ENCODE peak calls at places on chromosomes 5 and 9, in four cellular contexts. X is right lobe of liver, R is IMR-90, W is neural progenitor cell. F is an unnamed sample. For H3K4me1 and H3K27me3, the result is how much of the 10 kb centered on the place peaks cover.

GRCh38 chr9:15724006-15724405 is 171.2 kb downstream of the CCDC171 start:
- DNase-seq in X (no peak), R (peak), W (no peak), F (no peak)

GRCh38 chr5:7756453-7756852 is 94.5 kb downstream of the CFAP90 start:
- DNase-seq in W (no peak), X (no peak), R (no peak), F (no peak)

GRCh38 chr5:34415559-34416198 is 240.4 kb upstream of the RAI14 start:
- DNase-seq in R (peak), W (no peak), X (no peak), F (no peak)

GRCh38 chr5:31585519-31586270 is 53.2 kb upstream of the PDZD2 start:
- DNase-seq in X (no peak), R (peak), W (no peak), F (no peak)

GRCh38 chr9:14428781-14429230 is 114.9 kb upstream of the NFIB start:
- DNase-seq in R (peak), W (peak), X (peak), F (no peak)

GRCh38 chr5:14983666-14984441 is 112.3 kb upstream of the ANKH start:
- DNase-seq in W (no peak), R (no peak), X (no peak), F (no peak)

GRCh38 chr9:6567140-6567591 is 78.4 kb downstream of the GLDC start:
- DNase-seq in W (no peak), R (peak), X (no peak), F (no peak)

GRCh38 chr5:55437452-55437851 is 97.3 kb downstream of the PLPP1 start:
- DNase-seq in W (no peak), X (no peak), R (no peak), F (no peak)

GRCh38 chr9:93904649-93905472 is 50.3 kb downstream of the BARX1 start:
- DNase-seq in W (no peak), X (no peak), R (no peak), F (no peak)

GRCh38 chr5:172164773-172165212 is 23.2 kb downstream of the STK10 start:
- DNase-seq in R (peak), W (no peak), X (no peak), F (no peak)

GRCh38 chr9:35726876-35727438 is 5.0 kb downstream of the TLN1 start:
- DNase-seq in W (no peak), X (no peak), R (peak), F (peak)

GRCh38 chr9:35729101-35729500 is 2.9 kb downstream of the TLN1 start:
- DNase-seq in X (no peak), R (peak), W (no peak), F (no peak)

GRCh38 chr9:35727676-35728040 is 4.3 kb downstream of the TLN1 start:
- DNase-seq in R (no peak), W (no peak), X (no peak), F (no peak)

GRCh38 chr9:35729700-35730485 is 2.1 kb downstream of the TLN1 start:
- DNase-seq in R (peak), X (peak), W (peak), F (peak)

GRCh38 chr9:35728041-35728971 is 3.7 kb downstream of the TLN1 start:
- DNase-seq in W (peak), X (peak), R (peak), F (peak)
- H3K4me1 ChIP-seq in W (under half), X (under half), R (under half), F (half or more)

DNA sequence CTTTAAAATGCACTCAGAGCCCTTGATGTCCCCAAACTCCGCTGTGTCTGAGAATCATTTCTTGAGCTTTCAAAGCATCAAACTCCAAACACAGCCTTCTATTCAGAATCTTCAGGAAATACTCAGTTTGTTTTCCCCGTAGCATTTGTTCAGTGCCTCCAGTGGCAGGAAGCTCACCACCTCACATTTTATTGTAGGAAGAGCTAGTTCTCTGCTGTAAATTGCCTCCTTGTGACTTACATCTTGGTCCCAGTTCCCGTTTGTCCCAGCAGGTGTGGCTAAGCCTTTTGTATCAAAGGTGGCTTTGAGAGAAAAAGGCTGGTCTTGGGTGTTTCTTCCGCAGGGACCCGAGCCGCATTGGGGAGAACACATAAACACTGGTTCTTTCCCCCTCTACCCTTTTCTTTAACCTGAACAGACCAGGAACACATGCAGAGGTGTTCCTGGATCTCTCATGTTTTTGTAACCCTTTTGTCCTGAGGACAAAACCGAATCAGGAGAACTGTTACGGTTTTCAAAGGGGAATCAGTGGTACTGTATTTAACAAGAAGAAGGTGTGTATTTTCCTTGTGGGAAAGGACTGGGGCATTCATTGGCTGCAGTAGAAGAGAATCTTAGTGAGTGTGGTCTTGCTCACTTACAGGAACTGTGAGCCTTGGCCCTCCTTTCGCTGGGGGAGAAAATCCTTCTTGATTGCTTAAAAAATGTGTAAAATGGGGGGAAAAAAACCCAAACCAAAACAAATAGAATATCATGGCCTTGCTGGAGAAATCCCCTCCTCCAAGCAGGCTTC is 1.9 kb downstream of the OSMR start:
- DNase-seq in W (no peak), R (peak), X (no peak), F (no peak)
- H3K27ac ChIP-seq in W (no peak), R (peak), X (no peak), F (peak)

GRCh38 chr9:37692622-37693221 is 42.0 kb downstream of the FRMPD1 start:
- DNase-seq in R (no peak), X (no peak), W (no peak), F (no peak)
- H3K27me3 ChIP-seq in R (under half), X (under half), W (under half), F (under half)

DNA sequence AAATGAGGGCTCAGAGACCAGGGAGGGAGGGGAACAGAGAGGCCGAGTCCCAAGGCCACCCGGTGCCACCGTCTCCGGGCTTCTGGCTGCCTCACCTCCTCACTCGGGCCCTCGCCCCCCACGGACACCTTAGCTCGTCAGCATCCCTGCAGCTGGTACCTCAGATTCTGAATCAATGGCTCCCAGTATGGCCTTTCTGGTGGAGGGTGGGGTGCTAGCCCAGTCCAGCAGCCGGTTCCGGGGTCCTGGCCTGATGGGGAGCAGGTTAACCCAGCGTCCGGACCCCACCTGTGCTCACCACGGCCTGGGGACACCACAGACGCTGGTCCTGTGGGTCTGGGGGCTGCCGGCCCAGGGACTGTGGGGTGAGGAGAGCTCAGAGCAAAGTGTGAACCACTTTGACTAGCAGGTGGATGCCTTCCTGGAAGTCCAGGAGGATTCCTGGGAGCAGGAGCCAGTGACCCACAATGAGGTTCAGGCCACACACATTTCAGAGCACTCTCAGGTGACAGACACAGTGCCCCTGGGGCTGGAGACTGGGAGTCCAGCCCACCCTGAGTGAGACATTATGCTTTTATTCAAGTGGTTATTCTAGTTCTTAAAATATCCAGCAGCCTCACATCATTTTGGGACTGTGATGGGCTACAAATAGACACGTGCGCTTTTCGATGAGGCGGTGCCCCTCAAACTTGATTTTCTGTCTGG is 53.3 kb downstream of the AHRR start:
- DNase-seq in X (no peak), R (no peak), W (no peak), F (no peak)
- H3K4me1 ChIP-seq in X (under half), R (under half), W (under half), F (under half)

DNA sequence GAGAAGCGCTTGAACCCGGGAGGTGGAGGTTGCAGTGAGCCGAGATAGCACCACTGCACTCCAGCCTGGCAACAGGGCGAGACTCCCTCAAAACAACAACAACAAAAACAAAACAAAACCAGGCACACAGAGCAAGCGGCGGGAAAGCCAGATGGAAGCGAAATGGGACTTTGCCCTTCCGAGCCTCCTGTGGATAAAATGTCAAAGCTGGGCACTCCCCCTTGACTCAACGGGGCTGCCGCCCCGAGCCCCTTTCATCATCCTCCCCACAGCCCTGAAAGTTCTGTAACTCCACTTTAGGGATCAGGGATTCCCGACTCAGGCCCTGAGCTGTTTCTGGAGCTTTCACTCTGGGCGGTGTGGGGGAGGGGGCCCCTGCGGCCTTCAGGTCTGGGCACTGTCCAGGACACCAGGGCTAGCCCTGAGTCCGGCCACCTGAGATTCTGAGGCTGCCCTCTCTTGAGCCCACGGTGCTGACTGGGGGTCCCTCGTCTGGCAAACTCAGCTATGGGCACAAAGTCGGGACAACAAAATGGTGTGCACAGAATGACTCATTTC is 30.6 kb upstream of the OBP2B start:
- DNase-seq in W (no peak), X (no peak), R (no peak), F (no peak)
- H3K27ac ChIP-seq in W (no peak), X (no peak), R (no peak), F (peak)

GRCh38 chr9:34961574-34962480 is 3.7 kb downstream of the PHF24 start:
- DNase-seq in X (no peak), R (peak), W (no peak), F (no peak)
- H3K27me3 ChIP-seq in X (under half), R (half or more), W (under half), F (under half)

GRCh38 chr5:151238303-151238741 is 14.4 kb upstream of the CCDC69 start:
- DNase-seq in X (no peak), W (no peak), R (no peak), F (no peak)

GRCh38 chr5:151236888-151237287 is 13.0 kb upstream of the CCDC69 start:
- DNase-seq in X (no peak), R (no peak), W (no peak), F (no peak)

GRCh38 chr5:151240891-151241290 is 12.1 kb upstream of the GM2A start:
- DNase-seq in X (no peak), R (no peak), W (no peak), F (no peak)

GRCh38 chr5:151237685-151238084 is 13.8 kb upstream of the CCDC69 start:
- DNase-seq in X (no peak), W (no peak), R (no peak), F (no peak)

GRCh38 chr5:151239237-151239861 is 13.6 kb upstream of the GM2A start:
- DNase-seq in W (peak), X (peak), R (peak), F (peak)
- H3K4me1 ChIP-seq in W (under half), X (under half), R (under half), F (under half)

GRCh38 chr9:129319076-129319937 is 141.2 kb upstream of the IER5L start:
- DNase-seq in R (no peak), W (no peak), X (no peak), F (no peak)
- H3K27ac ChIP-seq in R (no peak), W (no peak), X (no peak), F (peak)

GRCh38 chr5:123150089-123150488 is 61.0 kb downstream of the PRDM6 start:
- DNase-seq in W (no peak), X (no peak), R (no peak), F (no peak)
- H3K27me3 ChIP-seq in W (under half), X (under half), R (under half), F (under half)

GRCh38 chr9:115109486-115109885 is 8.5 kb downstream of the TNC start:
- DNase-seq in W (no peak), X (no peak), R (peak), F (no peak)
- H3K4me1 ChIP-seq in W (under half), X (under half), R (under half), F (under half)